ENCODE peak calls at places on chromosomes 5 and 9, in six cellular contexts. One of them, this sample, is unnamed.

GRCh38 chr9:110971705-110972104 is 66.6 kb downstream of the LPAR1 start:
- DNase-seq in cardiac muscle cell: no peak
- DNase-seq in CD4-positive, alpha-beta T cell: no peak
- DNase-seq in tibial nerve: no peak
- DNase-seq in A549: no peak
- DNase-seq in stomach: no peak
- DNase-seq in this sample: no peak

GRCh38 chr5:9513825-9514224 is 32.0 kb downstream of the SEMA5A start:
- DNase-seq in cardiac muscle cell: peak; percentile 42
- DNase-seq in CD4-positive, alpha-beta T cell: no peak
- DNase-seq in tibial nerve: no peak
- DNase-seq in A549: no peak
- DNase-seq in stomach: no peak
- DNase-seq in this sample: no peak

GRCh38 chr9:23319092-23319491 is 506.9 kb downstream of the ELAVL2 start:
- DNase-seq in cardiac muscle cell: no peak
- DNase-seq in CD4-positive, alpha-beta T cell: no peak
- DNase-seq in tibial nerve: no peak
- DNase-seq in A549: no peak
- DNase-seq in stomach: no peak
- DNase-seq in this sample: no peak

GRCh38 chr5:139393497-139394122 is 1.3 kb downstream of the PROB1 start:
- DNase-seq in cardiac muscle cell: no peak
- DNase-seq in CD4-positive, alpha-beta T cell: no peak
- DNase-seq in tibial nerve: no peak
- DNase-seq in A549: no peak
- DNase-seq in stomach: no peak
- DNase-seq in this sample: no peak

GRCh38 chr5:131766689-131767088 is 30.1 kb downstream of the FNIP1 start:
- DNase-seq in cardiac muscle cell: peak; percentile 56
- DNase-seq in CD4-positive, alpha-beta T cell: no peak
- DNase-seq in tibial nerve: no peak
- DNase-seq in A549: no peak
- DNase-seq in stomach: no peak
- DNase-seq in this sample: no peak

GRCh38 chr5:7419846-7420245 is 23.9 kb downstream of the ADCY2 start:
- DNase-seq in cardiac muscle cell: no peak
- DNase-seq in CD4-positive, alpha-beta T cell: no peak
- DNase-seq in tibial nerve: no peak
- DNase-seq in A549: no peak
- DNase-seq in stomach: no peak
- DNase-seq in this sample: no peak

GRCh38 chr9:14018061-14018460 is 295.9 kb downstream of the NFIB start:
- DNase-seq in cardiac muscle cell: peak; percentile 81
- DNase-seq in CD4-positive, alpha-beta T cell: no peak
- DNase-seq in tibial nerve: no peak
- DNase-seq in A549: no peak
- DNase-seq in stomach: no peak
- DNase-seq in this sample: no peak

GRCh38 chr5:32297181-32298055 is 15.3 kb downstream of the MTMR12 start:
- DNase-seq in cardiac muscle cell: no peak
- DNase-seq in CD4-positive, alpha-beta T cell: no peak
- DNase-seq in tibial nerve: no peak
- DNase-seq in A549: no peak
- DNase-seq in stomach: no peak
- DNase-seq in this sample: no peak

GRCh38 chr9:79489241-79490000 is 82.3 kb upstream of the TLE4 start:
- DNase-seq in cardiac muscle cell: peak; percentile 73
- DNase-seq in CD4-positive, alpha-beta T cell: no peak
- DNase-seq in tibial nerve: peak; percentile 44
- DNase-seq in A549: peak; percentile 12
- DNase-seq in stomach: no peak
- DNase-seq in this sample: no peak

GRCh38 chr5:27702339-27702820 is 664.0 kb upstream of the CDH9 start:
- DNase-seq in cardiac muscle cell: peak; percentile 80
- DNase-seq in CD4-positive, alpha-beta T cell: no peak
- DNase-seq in tibial nerve: no peak
- DNase-seq in A549: peak; percentile 13
- DNase-seq in stomach: no peak
- DNase-seq in this sample: no peak

GRCh38 chr5:133967715-133968056 is 739 bp downstream of the C5orf15 start:
- DNase-seq in cardiac muscle cell: peak; percentile 43
- DNase-seq in CD4-positive, alpha-beta T cell: no peak
- DNase-seq in tibial nerve: no peak
- DNase-seq in A549: no peak
- DNase-seq in stomach: peak; percentile 28
- DNase-seq in this sample: no peak

GRCh38 chr9:93361995-93362394 is 89.5 kb upstream of the FAM120A start:
- DNase-seq in cardiac muscle cell: no peak
- DNase-seq in CD4-positive, alpha-beta T cell: no peak
- DNase-seq in tibial nerve: no peak
- DNase-seq in A549: no peak
- DNase-seq in stomach: no peak
- DNase-seq in this sample: no peak

GRCh38 chr5:114223866-114224265 is 138.0 kb upstream of the KCNN2 start:
- DNase-seq in cardiac muscle cell: peak; percentile 18
- DNase-seq in CD4-positive, alpha-beta T cell: no peak
- DNase-seq in tibial nerve: no peak
- DNase-seq in A549: no peak
- DNase-seq in stomach: no peak
- DNase-seq in this sample: no peak

GRCh38 chr9:99000480-99001395 is 57.0 kb downstream of the COL15A1 start:
- DNase-seq in cardiac muscle cell: peak; percentile 88
- DNase-seq in CD4-positive, alpha-beta T cell: peak; percentile 65
- DNase-seq in tibial nerve: peak; percentile 67
- DNase-seq in A549: peak; percentile 38
- DNase-seq in stomach: peak; percentile 52
- DNase-seq in this sample: no peak

GRCh38 chr9:129405089-129405830 is 215.6 kb downstream of the C9orf50 start:
- DNase-seq in cardiac muscle cell: peak; percentile 82
- DNase-seq in CD4-positive, alpha-beta T cell: no peak
- DNase-seq in tibial nerve: no peak
- DNase-seq in A549: no peak
- DNase-seq in stomach: no peak
- DNase-seq in this sample: no peak

GRCh38 chr9:127545196-127546124 is 66.6 kb upstream of the STXBP1 start:
- DNase-seq in cardiac muscle cell: peak; percentile 79
- DNase-seq in CD4-positive, alpha-beta T cell: no peak
- DNase-seq in tibial nerve: no peak
- DNase-seq in A549: peak; percentile 94
- DNase-seq in stomach: peak; percentile 82
- DNase-seq in this sample: no peak

GRCh38 chr5:82295144-82295543 is 17.0 kb upstream of the RPS23 start:
- DNase-seq in cardiac muscle cell: peak; percentile 25
- DNase-seq in CD4-positive, alpha-beta T cell: no peak
- DNase-seq in tibial nerve: no peak
- DNase-seq in A549: no peak
- DNase-seq in stomach: no peak
- DNase-seq in this sample: no peak

GRCh38 chr9:129263836-129264235 is 85.8 kb upstream of the IER5L start:
- DNase-seq in cardiac muscle cell: no peak
- DNase-seq in CD4-positive, alpha-beta T cell: no peak
- DNase-seq in tibial nerve: no peak
- DNase-seq in A549: no peak
- DNase-seq in stomach: no peak
- DNase-seq in this sample: no peak

GRCh38 chr9:85742630-85742928 is 825 bp upstream of the AGTPBP1 start:
- DNase-seq in cardiac muscle cell: peak; percentile 73
- DNase-seq in CD4-positive, alpha-beta T cell: no peak
- DNase-seq in tibial nerve: no peak
- DNase-seq in A549: no peak
- DNase-seq in stomach: no peak
- DNase-seq in this sample: no peak

GRCh38 chr5:318931-319601 is 2.4 kb upstream of the AHRR start:
- DNase-seq in cardiac muscle cell: no peak
- DNase-seq in CD4-positive, alpha-beta T cell: no peak
- DNase-seq in tibial nerve: no peak
- DNase-seq in A549: no peak
- DNase-seq in stomach: no peak
- DNase-seq in this sample: no peak

GRCh38 chr5:92922231-92922967 is 658.6 kb downstream of the NR2F1-AS1 start:
- DNase-seq in cardiac muscle cell: no peak
- DNase-seq in CD4-positive, alpha-beta T cell: no peak
- DNase-seq in tibial nerve: no peak
- DNase-seq in A549: no peak
- DNase-seq in stomach: no peak
- DNase-seq in this sample: no peak

GRCh38 chr5:921456-921855 is 28.8 kb downstream of the TRIP13 start:
- DNase-seq in cardiac muscle cell: no peak
- DNase-seq in CD4-positive, alpha-beta T cell: no peak
- DNase-seq in tibial nerve: no peak
- DNase-seq in A549: no peak
- DNase-seq in stomach: no peak
- DNase-seq in this sample: no peak

GRCh38 chr9:105127863-105128220 is 116.6 kb upstream of the SLC44A1 start:
- DNase-seq in cardiac muscle cell: peak; percentile 81
- DNase-seq in CD4-positive, alpha-beta T cell: peak; percentile 43
- DNase-seq in tibial nerve: no peak
- DNase-seq in A549: no peak
- DNase-seq in stomach: no peak
- DNase-seq in this sample: no peak

GRCh38 chr9:138028596-138028995 is 151.0 kb downstream of the CACNA1B start:
- DNase-seq in cardiac muscle cell: no peak
- DNase-seq in CD4-positive, alpha-beta T cell: no peak
- DNase-seq in tibial nerve: no peak
- DNase-seq in A549: no peak
- DNase-seq in stomach: no peak
- DNase-seq in this sample: no peak

GRCh38 chr9:18294229-18294628 is 179.7 kb upstream of the ADAMTSL1 start:
- DNase-seq in cardiac muscle cell: no peak
- DNase-seq in CD4-positive, alpha-beta T cell: no peak
- DNase-seq in tibial nerve: no peak
- DNase-seq in A549: no peak
- DNase-seq in stomach: no peak
- DNase-seq in this sample: no peak

GRCh38 chr9:18299449-18299848 is 174.5 kb upstream of the ADAMTSL1 start:
- DNase-seq in cardiac muscle cell: no peak
- DNase-seq in CD4-positive, alpha-beta T cell: no peak
- DNase-seq in tibial nerve: no peak
- DNase-seq in A549: no peak
- DNase-seq in stomach: no peak
- DNase-seq in this sample: no peak

GRCh38 chr9:18296702-18297531 is 177.0 kb upstream of the ADAMTSL1 start:
- DNase-seq in cardiac muscle cell: peak; percentile 33
- DNase-seq in CD4-positive, alpha-beta T cell: no peak
- DNase-seq in tibial nerve: no peak
- DNase-seq in A549: no peak
- DNase-seq in stomach: no peak
- DNase-seq in this sample: no peak

GRCh38 chr9:18297532-18297872 is 176.5 kb upstream of the ADAMTSL1 start:
- DNase-seq in cardiac muscle cell: no peak
- DNase-seq in CD4-positive, alpha-beta T cell: no peak
- DNase-seq in tibial nerve: no peak
- DNase-seq in A549: peak; percentile 8
- DNase-seq in stomach: no peak
- DNase-seq in this sample: no peak
- TF ChIP-seq CTCF in cardiac muscle cell: peak; percentile 31
- TF ChIP-seq CTCF in CD4-positive, alpha-beta T cell: no peak
- TF ChIP-seq CTCF in tibial nerve: no peak
- TF ChIP-seq CTCF in A549: no peak
- TF ChIP-seq CTCF in stomach: no peak
- TF ChIP-seq CTCF in this sample: no peak

DNA sequence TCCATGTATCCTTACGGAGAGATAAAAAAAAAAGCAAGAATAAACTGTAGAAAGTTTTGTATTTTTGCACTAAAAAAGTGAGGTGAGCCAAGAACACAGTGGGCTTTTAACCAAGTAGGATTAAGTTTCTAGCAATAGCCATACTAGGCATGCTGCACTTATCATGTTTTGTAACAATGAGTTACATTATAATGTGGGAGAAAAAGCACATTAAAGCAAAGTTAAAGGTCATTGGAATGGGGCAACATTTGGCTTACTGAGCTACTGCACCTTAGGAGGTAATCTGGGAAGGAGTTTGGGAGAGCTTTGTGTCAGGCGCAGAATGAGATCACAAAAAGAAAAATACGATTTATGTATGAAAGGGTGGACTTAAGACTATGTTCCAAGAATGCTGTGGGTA is 124.9 kb downstream of the GAS1 start:
- DNase-seq in cardiac muscle cell: peak; percentile 69
- DNase-seq in CD4-positive, alpha-beta T cell: no peak
- DNase-seq in tibial nerve: no peak
- DNase-seq in A549: no peak
- DNase-seq in stomach: no peak
- DNase-seq in this sample: no peak
- H3K27ac ChIP-seq in cardiac muscle cell: no peak overlapping the region
- H3K27ac ChIP-seq in CD4-positive, alpha-beta T cell: no peak overlapping the region
- H3K27ac ChIP-seq in tibial nerve: no peak overlapping the region
- H3K27ac ChIP-seq in A549: no peak overlapping the region
- H3K27ac ChIP-seq in stomach: no peak overlapping the region
- H3K27ac ChIP-seq in this sample: no peak overlapping the region

DNA sequence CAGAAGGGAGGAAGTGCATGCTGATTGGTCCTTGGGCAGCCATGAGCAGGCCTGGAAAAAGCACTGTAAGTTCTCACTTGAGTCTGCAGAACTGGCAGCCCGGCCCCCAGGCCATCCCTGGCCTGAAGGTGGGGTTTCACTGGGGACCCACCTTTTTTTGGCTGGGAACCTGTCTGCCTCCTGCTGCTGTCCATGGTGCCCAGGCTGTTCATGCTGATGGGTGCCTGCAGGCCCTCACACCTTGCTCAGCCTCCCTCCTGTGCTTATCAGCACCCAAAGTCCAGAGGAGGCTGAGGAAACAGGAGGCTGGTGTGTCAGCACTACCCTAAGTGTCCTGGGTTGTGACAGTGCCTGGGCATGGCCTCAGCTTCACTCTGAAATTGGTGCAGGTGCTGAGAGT is 134.4 kb upstream of the SPRY4 start:
- DNase-seq in cardiac muscle cell: no peak
- DNase-seq in CD4-positive, alpha-beta T cell: no peak
- DNase-seq in tibial nerve: no peak
- DNase-seq in A549: no peak
- DNase-seq in stomach: no peak
- DNase-seq in this sample: no peak
- TF ChIP-seq CTCF in cardiac muscle cell: no peak
- TF ChIP-seq CTCF in CD4-positive, alpha-beta T cell: no peak
- TF ChIP-seq CTCF in tibial nerve: no peak
- TF ChIP-seq CTCF in A549: no peak
- TF ChIP-seq CTCF in stomach: no peak
- TF ChIP-seq CTCF in this sample: no peak

DNA sequence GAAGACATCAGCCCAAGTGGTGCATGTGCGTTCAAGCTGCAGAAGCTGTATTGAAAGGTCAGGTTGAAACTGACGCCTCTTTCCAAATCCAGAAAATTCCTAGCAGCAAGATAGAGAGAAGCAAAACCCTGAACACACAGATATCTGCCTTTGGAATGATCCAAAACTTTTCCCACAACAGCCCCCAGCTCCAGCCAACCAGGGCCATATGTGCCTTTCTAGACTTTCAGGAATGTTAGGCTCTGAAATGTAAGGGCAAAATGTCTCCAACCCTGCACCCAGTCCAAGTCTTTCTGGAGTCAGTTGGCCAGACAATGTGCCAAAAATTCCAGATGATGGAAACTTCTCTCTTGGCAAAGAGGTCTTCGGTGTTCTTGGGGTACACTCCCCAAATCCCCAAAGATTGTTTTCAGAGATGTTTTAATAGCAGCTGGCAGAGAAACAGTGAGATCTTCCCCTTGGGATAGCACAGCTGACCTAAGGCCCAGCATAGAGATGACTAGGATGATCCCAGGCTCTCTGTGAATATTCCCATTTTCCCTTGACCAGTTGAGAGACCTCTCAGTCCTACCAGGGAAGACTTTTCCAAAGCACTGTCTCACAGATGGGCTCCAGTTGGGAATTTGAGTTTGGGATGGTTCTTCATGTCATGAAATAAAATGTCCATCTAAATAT is 440.4 kb upstream of the CD180 start:
- DNase-seq in cardiac muscle cell: no peak
- DNase-seq in CD4-positive, alpha-beta T cell: no peak
- DNase-seq in tibial nerve: no peak
- DNase-seq in A549: no peak
- DNase-seq in stomach: no peak
- DNase-seq in this sample: no peak
- H3K27ac ChIP-seq in cardiac muscle cell: no peak overlapping the region
- H3K27ac ChIP-seq in CD4-positive, alpha-beta T cell: no peak overlapping the region
- H3K27ac ChIP-seq in tibial nerve: no peak overlapping the region
- H3K27ac ChIP-seq in A549: no peak overlapping the region
- H3K27ac ChIP-seq in stomach: no peak overlapping the region
- H3K27ac ChIP-seq in this sample: no peak overlapping the region